ENCODE peak calls at places on chromosomes 2 and 18, in four cellular contexts. K is breast epithelium, E is K562, L is HCT116. V is an unnamed sample.

GRCh38 chr2:90207454-90208058 is 1516.1 kb downstream of the RPIA start:
- DNase-seq in K (no peak), E (no peak), L (no peak), V (no peak)

GRCh38 chr18:5998166-5998881 is 103.0 kb upstream of the TMEM200C start:
- DNase-seq in K (no peak), E (no peak), L (no peak), V (no peak)

GRCh38 chr18:21740474-21740723 is 193 bp upstream of the MIB1 start:
- DNase-seq in K (peak; percentile 97), E (peak; percentile 97), L (no peak), V (no peak)

GRCh38 chr18:80210312-80211083 is 36.8 kb downstream of the PARD6G start:
- DNase-seq in K (no peak), E (no peak), L (no peak), V (no peak)

GRCh38 chr2:216283038-216283900 is 89.0 kb downstream of the MARCHF4 start:
- DNase-seq in K (no peak), E (peak; percentile 52), L (peak; percentile 50), V (no peak)

GRCh38 chr2:2731101-2731850 is 400.2 kb upstream of the MYT1L start:
- DNase-seq in K (no peak), E (no peak), L (no peak), V (no peak)

GRCh38 chr2:177712462-177712861 is 319.9 kb downstream of the AGPS start:
- DNase-seq in K (no peak), E (no peak), L (no peak), V (no peak)

GRCh38 chr2:96888082-96889011 is 18.5 kb upstream of the SEMA4C start:
- DNase-seq in K (peak; percentile 84), E (no peak), L (no peak), V (peak; percentile 70)

GRCh38 chr2:16100006-16100405 is 159.7 kb downstream of the MYCN start:
- DNase-seq in K (no peak), E (no peak), L (no peak), V (no peak)

GRCh38 chr2:102826904-102827303 is 65.1 kb downstream of the TMEM182 start:
- DNase-seq in K (no peak), E (no peak), L (no peak), V (peak; percentile 31)

GRCh38 chr2:137938204-137938603 is 26.1 kb upstream of the HNMT start:
- DNase-seq in K (no peak), E (no peak), L (no peak), V (no peak)

GRCh38 chr2:70190086-70190412 is 770 bp downstream of the C2orf42 start:
- DNase-seq in K (no peak), E (no peak), L (no peak), V (no peak)

GRCh38 chr18:77071711-77072292 is 60.8 kb downstream of the MBP start:
- DNase-seq in K (no peak), E (no peak), L (no peak), V (peak; percentile 44)

GRCh38 chr18:23689616-23690504 is 607 bp downstream of the LAMA3 start:
- DNase-seq in K (no peak), E (no peak), L (no peak), V (peak; percentile 29)

GRCh38 chr2:190722061-190722759 is 73.3 kb downstream of the NAB1 start:
- DNase-seq in K (no peak), E (no peak), L (no peak), V (no peak)
- H3K4me3 ChIP-seq in K (no peak overlapping the region), E (no peak overlapping the region), L (no peak overlapping the region), V (no peak overlapping the region)

DNA sequence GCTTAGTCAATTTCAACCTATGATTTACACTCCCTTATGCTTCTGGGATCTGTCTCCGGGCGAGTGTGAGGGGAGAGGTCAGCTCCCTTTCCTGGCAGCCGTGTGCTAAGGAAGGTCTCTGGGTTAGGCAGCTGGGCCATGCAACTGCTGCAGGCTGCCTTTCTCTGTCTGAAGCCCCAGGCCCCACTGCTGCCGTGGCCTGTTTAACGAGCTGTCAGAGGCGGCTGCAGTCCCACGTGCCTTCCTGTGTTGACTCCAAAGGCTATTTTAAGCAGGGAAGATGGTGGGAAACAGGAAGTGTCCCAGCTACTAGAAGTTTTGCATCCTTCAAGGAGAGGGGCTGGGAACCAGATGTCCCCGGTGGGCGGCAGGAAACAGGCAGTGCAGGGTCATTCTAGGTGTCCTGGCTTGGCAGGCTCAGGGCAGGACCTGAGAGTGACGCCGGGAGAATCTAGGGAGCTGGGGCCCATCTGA is 186.4 kb downstream of the TNS1 start:
- DNase-seq in K (no peak), E (no peak), L (no peak), V (no peak)
- TF ChIP-seq POLR2AphosphoS5 in K (peak; percentile 40), E (no peak), L (no peak), V (no peak)

GRCh38 chr2:213234641-213235040 is 49.6 kb upstream of the SPAG16 start:
- DNase-seq in K (no peak), E (no peak), L (no peak), V (no peak)
- H3K4me3 ChIP-seq in K (no peak overlapping the region), E (no peak overlapping the region), L (no peak overlapping the region), V (no peak overlapping the region)

GRCh38 chr18:74370163-74370562 is 54.5 kb downstream of the C18orf63 start:
- DNase-seq in K (no peak), E (no peak), L (no peak), V (no peak)
- TF ChIP-seq POLR2AphosphoS5 in K (no peak), E (no peak), L (no peak), V (no peak)

DNA sequence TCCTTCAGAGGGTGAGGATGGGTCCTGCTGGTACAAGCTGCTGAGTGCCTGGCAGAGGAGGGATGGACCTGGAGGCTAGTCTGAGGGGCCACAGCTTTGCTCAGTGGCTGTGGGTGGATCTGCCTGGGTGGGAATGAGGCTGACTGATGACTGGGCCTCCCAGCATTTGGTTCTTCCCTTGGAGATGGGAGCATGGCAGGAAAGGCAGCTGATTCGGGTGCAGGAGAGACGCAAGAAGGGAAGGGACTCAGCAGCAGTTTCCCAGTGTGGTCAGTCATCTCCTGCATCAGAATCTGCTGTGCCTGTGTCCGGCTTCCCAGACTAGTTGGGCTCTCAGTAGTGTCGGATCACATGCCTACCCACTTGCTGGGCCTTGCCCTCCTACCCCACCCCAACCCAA is 7.3 kb downstream of the WIPF1 start:
- DNase-seq in K (no peak), E (no peak), L (no peak), V (no peak)
- H3K4me3 ChIP-seq in K (no peak overlapping the region), E (no peak overlapping the region), L (no peak overlapping the region), V (no peak overlapping the region)

DNA sequence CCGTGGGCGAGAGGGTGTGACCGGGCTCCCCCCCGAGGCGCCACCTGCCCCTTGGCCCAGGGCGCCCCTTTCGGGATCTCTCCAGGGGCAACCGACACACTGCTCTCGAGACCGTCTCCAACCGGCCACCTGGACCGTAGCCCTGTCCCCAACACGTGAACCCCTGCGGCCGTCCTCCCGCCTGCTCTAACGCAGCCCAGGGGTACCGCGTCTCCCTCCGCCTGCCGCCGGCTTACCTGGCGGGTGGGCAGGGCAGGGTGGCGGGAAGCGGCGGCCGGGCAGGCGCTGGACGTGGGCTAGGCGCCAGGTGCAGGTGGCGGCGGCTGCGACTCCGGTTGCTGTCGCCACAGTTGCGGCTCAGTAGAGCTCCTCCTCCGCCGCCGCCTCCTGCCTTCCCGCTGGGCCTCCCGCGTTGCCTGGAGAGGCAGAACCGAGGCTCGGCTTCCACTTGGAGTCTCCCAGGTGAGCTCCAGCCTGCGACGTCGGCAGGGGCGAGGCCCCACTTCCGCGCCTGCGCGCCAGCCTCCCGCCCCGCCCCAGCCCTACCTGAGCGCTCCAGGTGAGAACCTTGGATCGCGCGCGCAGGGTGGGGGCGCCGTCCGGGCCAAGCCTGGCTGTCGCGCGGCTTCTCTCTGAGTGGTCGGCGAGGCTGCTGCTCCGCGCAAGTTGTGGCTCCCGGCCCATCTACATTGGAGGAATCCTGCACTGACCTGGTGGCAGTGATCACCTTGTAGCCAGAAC is at the start of gene GALNT3:
- DNase-seq in K (peak; percentile 93), E (no peak), L (peak; percentile 64), V (peak; percentile 96)
- TF ChIP-seq POLR2AphosphoS5 in K (no peak), E (no peak), L (peak; percentile 74), V (peak; percentile 94)

DNA sequence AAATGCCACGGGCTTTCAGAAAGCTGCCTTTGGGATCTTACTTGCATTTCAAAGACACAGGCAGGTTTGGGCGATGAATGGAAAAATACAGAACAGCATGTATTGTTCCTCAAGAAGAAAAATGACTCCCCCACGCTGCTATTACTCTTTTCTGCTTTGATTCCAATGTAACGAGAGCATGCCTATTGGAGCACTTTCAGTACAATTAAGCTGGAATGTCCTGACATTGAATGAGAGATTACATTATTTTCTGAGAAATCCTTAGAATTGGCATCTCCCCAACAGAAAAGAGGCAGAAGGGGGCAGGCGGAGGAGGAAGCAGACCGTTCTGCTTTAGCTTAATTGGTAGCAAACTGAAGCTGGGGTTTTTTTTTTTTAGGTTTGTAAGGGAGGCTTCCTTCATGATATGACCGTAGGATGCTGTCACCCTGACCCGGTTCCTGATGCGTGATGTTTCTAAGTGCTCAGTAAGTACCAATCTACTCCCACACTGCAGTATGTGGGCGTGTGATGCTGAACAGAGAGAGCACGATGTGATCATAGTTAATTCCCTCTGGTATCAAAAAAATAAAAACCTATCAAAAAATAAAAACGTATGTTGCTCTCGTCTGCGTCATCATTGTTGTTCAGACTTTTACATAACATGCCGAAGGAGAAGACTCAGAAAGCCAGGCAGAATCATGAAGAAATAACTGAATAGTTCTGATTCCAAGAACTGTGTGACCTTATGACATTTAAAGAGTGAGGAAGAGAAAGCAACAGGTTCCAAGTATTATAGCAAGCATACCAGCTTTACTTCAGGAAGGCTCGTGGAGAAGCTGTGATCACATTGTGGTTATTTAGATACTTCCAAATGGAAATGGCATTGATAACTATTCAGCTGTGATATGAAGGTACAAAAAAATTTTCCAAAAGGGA is 40.5 kb downstream of the LONRF2 start:
- DNase-seq in K (peak; percentile 38), E (peak; percentile 28), L (no peak), V (no peak)
- H3K4me3 ChIP-seq in K (no peak overlapping the region), E (no peak overlapping the region), L (no peak overlapping the region), V (no peak overlapping the region)

DNA sequence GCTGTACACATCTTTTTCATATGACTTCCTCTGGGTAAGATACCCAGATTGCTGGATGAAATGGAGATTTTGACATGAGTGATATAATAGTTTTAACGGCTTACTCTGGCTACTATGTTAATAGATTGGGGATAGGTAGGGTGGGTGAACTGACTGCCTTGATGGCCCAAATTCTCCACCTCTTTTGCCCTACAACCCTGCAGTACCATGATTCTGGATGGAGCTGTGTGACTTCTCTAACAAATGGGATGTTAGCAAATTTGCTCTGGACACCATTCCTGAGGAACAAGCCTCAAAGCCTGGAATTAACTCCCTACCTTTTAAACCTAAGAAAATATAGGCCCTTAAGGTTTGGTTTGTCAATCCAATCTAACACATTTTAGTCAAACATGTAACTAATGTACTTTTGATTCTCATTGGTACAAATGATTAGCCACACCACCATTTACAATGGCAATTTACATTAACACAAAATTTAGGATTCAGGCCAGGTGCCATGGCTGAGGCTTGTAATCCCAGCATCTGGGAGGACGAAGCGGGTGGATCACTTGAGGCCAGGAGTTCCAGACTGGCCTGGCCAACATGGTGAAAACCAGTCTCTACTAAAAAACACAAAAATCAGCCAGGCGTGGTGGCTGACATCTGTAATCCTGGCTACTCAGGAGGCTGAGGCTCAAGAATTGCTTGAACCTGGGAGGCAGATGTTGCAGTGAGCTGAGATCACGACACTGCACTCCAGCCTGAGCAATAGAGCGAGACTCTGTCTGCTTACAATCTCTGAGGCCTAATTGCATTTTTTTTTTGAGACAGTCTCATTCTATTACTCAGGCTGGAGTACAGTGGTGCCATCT is 12.8 kb downstream of the CLK1 start:
- DNase-seq in K (no peak), E (no peak), L (no peak), V (no peak)
- TF ChIP-seq POLR2AphosphoS5 in K (no peak), E (peak; percentile 37), L (no peak), V (no peak)